ENCODE peak calls at places on chromosome 2, in six cellular contexts. R is SK-N-SH, T is colonic mucosa, I is HepG2, Y is K562, S is PC-3. Z is an unnamed sample. For H3K4me1, the result is how much of the 10 kb centered on the place peaks cover.

GRCh38 chr2:140344842-140345241 is 1564.7 kb upstream of the NXPH2 start:
- DNase-seq in R (no peak), T (no peak), I (no peak), Y (no peak), S (peak), Z (peak)

GRCh38 chr2:110166246-110166645 is 38.6 kb downstream of the NPHP1 start:
- DNase-seq in R (no peak), T (no peak), I (no peak), Y (no peak), S (no peak), Z (no peak)

GRCh38 chr2:8241317-8241716 is 440.5 kb upstream of the ID2 start:
- DNase-seq in R (no peak), T (no peak), I (peak), Y (no peak), S (no peak), Z (no peak)

GRCh38 chr2:162928356-162928755 is 89.8 kb upstream of the KCNH7 start:
- DNase-seq in R (no peak), T (no peak), I (no peak), Y (no peak), S (peak), Z (peak)

GRCh38 chr2:30180230-30180629 is 33.4 kb downstream of the YPEL5 start:
- DNase-seq in R (no peak), T (no peak), I (no peak), Y (no peak), S (no peak), Z (no peak)

GRCh38 chr2:170324640-170325046 is 146.7 kb downstream of the MYO3B start:
- DNase-seq in R (peak), T (peak), I (peak), Y (peak), S (peak), Z (peak)

GRCh38 chr2:233385489-233386044 is 31.3 kb downstream of the DGKD start:
- DNase-seq in R (no peak), T (no peak), I (no peak), Y (peak), S (no peak), Z (no peak)

GRCh38 chr2:65045651-65046050 is 10.6 kb upstream of the CEP68 start:
- DNase-seq in R (no peak), T (no peak), I (no peak), Y (peak), S (no peak), Z (no peak)

GRCh38 chr2:170707821-170708795 is 7.0 kb upstream of the SP5 start:
- DNase-seq in R (no peak), T (no peak), I (no peak), Y (peak), S (no peak), Z (no peak)

GRCh38 chr2:148052687-148053086 is 31.8 kb downstream of the MBD5 start:
- DNase-seq in R (no peak), T (no peak), I (peak), Y (no peak), S (no peak), Z (no peak)

GRCh38 chr2:280655-281110 is 7.2 kb downstream of the ALKAL2 start:
- DNase-seq in R (no peak), T (no peak), I (no peak), Y (no peak), S (no peak), Z (no peak)

GRCh38 chr2:152491139-152491472 is 156.1 kb downstream of the FMNL2 start:
- DNase-seq in R (no peak), T (no peak), I (no peak), Y (no peak), S (no peak), Z (no peak)

GRCh38 chr2:120819720-120820210 is 84.1 kb downstream of the GLI2 start:
- DNase-seq in R (no peak), T (no peak), I (no peak), Y (no peak), S (no peak), Z (no peak)

GRCh38 chr2:36411962-36412444 is 56.4 kb downstream of the CRIM1 start:
- DNase-seq in R (no peak), T (no peak), I (no peak), Y (peak), S (no peak), Z (no peak)
- TF ChIP-seq CTCF in R (peak), T (no peak), I (no peak), Y (peak), S (no peak), Z (no peak)

GRCh38 chr2:42926438-42927333 is 134.3 kb upstream of the HAAO start:
- DNase-seq in R (no peak), T (peak), I (peak), Y (peak), S (no peak), Z (no peak)
- H3K4me1 ChIP-seq in R (half or more), T (half or more), I (half or more), Y (half or more), S (under half), Z (under half)

DNA sequence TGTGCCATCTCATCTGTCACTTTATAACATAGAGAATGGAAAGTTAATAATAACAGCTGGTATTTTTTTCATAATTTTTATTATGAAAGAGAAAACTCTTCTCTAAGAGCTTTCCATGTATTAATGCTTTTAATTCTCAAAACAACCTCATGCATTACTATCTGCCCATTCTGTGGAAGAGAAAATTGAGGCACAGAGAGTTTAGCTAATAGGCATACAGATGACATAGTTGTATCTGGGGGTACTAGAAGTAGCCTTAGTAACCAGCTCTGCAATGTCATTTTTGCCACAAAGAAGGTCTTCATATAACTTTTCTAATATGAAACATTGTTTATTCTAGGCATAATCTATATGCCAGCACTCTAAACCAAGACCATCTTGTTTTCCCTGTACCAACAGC is 36.3 kb upstream of the COBLL1 start:
- DNase-seq in R (no peak), T (no peak), I (no peak), Y (no peak), S (no peak), Z (no peak)
- H3K9ac ChIP-seq in R (no peak), T (no peak), I (peak), Y (no peak), S (no peak), Z (no peak)

GRCh38 chr2:44295636-44296359 is 20.5 kb downstream of the SLC3A1 start:
- DNase-seq in R (no peak), T (no peak), I (peak), Y (no peak), S (no peak), Z (no peak)
- TF ChIP-seq CTCF in R (no peak), T (no peak), I (peak), Y (peak), S (no peak), Z (no peak)